ENCODE peak calls at places on chromosomes 5 and 9, in ten cellular contexts. One of them, this sample, is unnamed.

GRCh38 chr5:73370620-73371583 is 77.7 kb downstream of the FOXD1 start:
- DNase-seq in body of pancreas: no peak
- DNase-seq in cardiac muscle cell: no peak
- DNase-seq in neuronal stem cell: no peak
- DNase-seq in tibial artery: no peak
- DNase-seq in H1: no peak
- DNase-seq in Peyer's patch: no peak
- DNase-seq in A673: peak; percentile 73
- DNase-seq in CD8-positive, alpha-beta memory T cell: no peak
- DNase-seq in ovary: no peak
- DNase-seq in this sample: no peak

GRCh38 chr5:79562351-79563246 is 48.7 kb upstream of the HOMER1 start:
- DNase-seq in body of pancreas: no peak
- DNase-seq in cardiac muscle cell: no peak
- DNase-seq in neuronal stem cell: no peak
- DNase-seq in tibial artery: no peak
- DNase-seq in H1: no peak
- DNase-seq in Peyer's patch: no peak
- DNase-seq in A673: peak; percentile 97
- DNase-seq in CD8-positive, alpha-beta memory T cell: no peak
- DNase-seq in ovary: no peak
- DNase-seq in this sample: no peak

GRCh38 chr9:127066775-127067111 is 55.7 kb downstream of the ANGPTL2 start:
- DNase-seq in body of pancreas: no peak
- DNase-seq in cardiac muscle cell: no peak
- DNase-seq in neuronal stem cell: no peak
- DNase-seq in tibial artery: no peak
- DNase-seq in H1: no peak
- DNase-seq in Peyer's patch: no peak
- DNase-seq in A673: no peak
- DNase-seq in CD8-positive, alpha-beta memory T cell: no peak
- DNase-seq in ovary: no peak
- DNase-seq in this sample: no peak

GRCh38 chr9:137082925-137083290 is 3.9 kb upstream of the MAN1B1 start:
- DNase-seq in body of pancreas: no peak
- DNase-seq in cardiac muscle cell: no peak
- DNase-seq in neuronal stem cell: no peak
- DNase-seq in tibial artery: no peak
- DNase-seq in H1: no peak
- DNase-seq in Peyer's patch: no peak
- DNase-seq in A673: no peak
- DNase-seq in CD8-positive, alpha-beta memory T cell: no peak
- DNase-seq in ovary: no peak
- DNase-seq in this sample: no peak

GRCh38 chr9:121634800-121635261 is 16.6 kb upstream of the DAB2IP start:
- DNase-seq in body of pancreas: peak; percentile 42
- DNase-seq in cardiac muscle cell: peak; percentile 82
- DNase-seq in neuronal stem cell: peak; percentile 58
- DNase-seq in tibial artery: no peak
- DNase-seq in H1: no peak
- DNase-seq in Peyer's patch: no peak
- DNase-seq in A673: no peak
- DNase-seq in CD8-positive, alpha-beta memory T cell: no peak
- DNase-seq in ovary: peak; percentile 50
- DNase-seq in this sample: no peak

GRCh38 chr5:78829811-78830499 is 155.2 kb downstream of the ARSB start:
- DNase-seq in body of pancreas: peak; percentile 42
- DNase-seq in cardiac muscle cell: no peak
- DNase-seq in neuronal stem cell: no peak
- DNase-seq in tibial artery: peak; percentile 82
- DNase-seq in H1: no peak
- DNase-seq in Peyer's patch: peak; percentile 55
- DNase-seq in A673: no peak
- DNase-seq in CD8-positive, alpha-beta memory T cell: no peak
- DNase-seq in ovary: peak; percentile 72
- DNase-seq in this sample: no peak

GRCh38 chr5:58259685-58260152 is 200.2 kb downstream of the PLK2 start:
- DNase-seq in body of pancreas: no peak
- DNase-seq in cardiac muscle cell: peak; percentile 11
- DNase-seq in neuronal stem cell: peak; percentile 2
- DNase-seq in tibial artery: no peak
- DNase-seq in H1: peak; percentile 41
- DNase-seq in Peyer's patch: no peak
- DNase-seq in A673: no peak
- DNase-seq in CD8-positive, alpha-beta memory T cell: no peak
- DNase-seq in ovary: no peak
- DNase-seq in this sample: no peak

GRCh38 chr9:81673310-81673709 is 16.0 kb downstream of the TLE1 start:
- DNase-seq in body of pancreas: no peak
- DNase-seq in cardiac muscle cell: no peak
- DNase-seq in neuronal stem cell: no peak
- DNase-seq in tibial artery: no peak
- DNase-seq in H1: no peak
- DNase-seq in Peyer's patch: no peak
- DNase-seq in A673: no peak
- DNase-seq in CD8-positive, alpha-beta memory T cell: no peak
- DNase-seq in ovary: no peak
- DNase-seq in this sample: no peak

GRCh38 chr9:132837501-132838268 is 40.4 kb downstream of the AK8 start:
- DNase-seq in body of pancreas: no peak
- DNase-seq in cardiac muscle cell: no peak
- DNase-seq in neuronal stem cell: no peak
- DNase-seq in tibial artery: no peak
- DNase-seq in H1: no peak
- DNase-seq in Peyer's patch: no peak
- DNase-seq in A673: no peak
- DNase-seq in CD8-positive, alpha-beta memory T cell: no peak
- DNase-seq in ovary: no peak
- DNase-seq in this sample: no peak

GRCh38 chr5:1106385-1107166 is 5.3 kb downstream of the SLC12A7 start:
- DNase-seq in body of pancreas: no peak
- DNase-seq in cardiac muscle cell: no peak
- DNase-seq in neuronal stem cell: no peak
- DNase-seq in tibial artery: no peak
- DNase-seq in H1: no peak
- DNase-seq in Peyer's patch: no peak
- DNase-seq in A673: no peak
- DNase-seq in CD8-positive, alpha-beta memory T cell: no peak
- DNase-seq in ovary: no peak
- DNase-seq in this sample: no peak
- H3K4me1 ChIP-seq in body of pancreas: peaks cover 87% of the 10 kb centered on the region
- H3K4me1 ChIP-seq in cardiac muscle cell: peaks cover 27% of the 10 kb centered on the region
- H3K4me1 ChIP-seq in neuronal stem cell: peaks cover 36% of the 10 kb centered on the region
- H3K4me1 ChIP-seq in tibial artery: peaks cover 22% of the 10 kb centered on the region
- H3K4me1 ChIP-seq in H1: peaks cover 79% of the 10 kb centered on the region
- H3K4me1 ChIP-seq in Peyer's patch: peaks cover 29% of the 10 kb centered on the region
- H3K4me1 ChIP-seq in A673: peaks cover 19% of the 10 kb centered on the region
- H3K4me1 ChIP-seq in CD8-positive, alpha-beta memory T cell: peaks cover 82% of the 10 kb centered on the region
- H3K4me1 ChIP-seq in ovary: peaks cover 21% of the 10 kb centered on the region
- H3K4me1 ChIP-seq in this sample: peaks cover 21% of the 10 kb centered on the region

GRCh38 chr5:128539038-128539429 is 989 bp upstream of the FBN2 start:
- DNase-seq in body of pancreas: no peak
- DNase-seq in cardiac muscle cell: peak; percentile 79
- DNase-seq in neuronal stem cell: no peak
- DNase-seq in tibial artery: no peak
- DNase-seq in H1: no peak
- DNase-seq in Peyer's patch: no peak
- DNase-seq in A673: no peak
- DNase-seq in CD8-positive, alpha-beta memory T cell: no peak
- DNase-seq in ovary: no peak
- DNase-seq in this sample: no peak
- H3K4me3 ChIP-seq in body of pancreas: no peak overlapping the region
- H3K4me3 ChIP-seq in cardiac muscle cell: peak overlapping the region; percentile 95
- H3K4me3 ChIP-seq in neuronal stem cell: peak overlapping the region; percentile 83
- H3K4me3 ChIP-seq in tibial artery: peak overlapping the region; percentile 44
- H3K4me3 ChIP-seq in H1: peak overlapping the region; percentile 38
- H3K4me3 ChIP-seq in Peyer's patch: peak overlapping the region; percentile 18
- H3K4me3 ChIP-seq in A673: no peak overlapping the region
- H3K4me3 ChIP-seq in CD8-positive, alpha-beta memory T cell: no peak overlapping the region
- H3K4me3 ChIP-seq in ovary: peak overlapping the region; percentile 51
- H3K4me3 ChIP-seq in this sample: no peak overlapping the region

DNA sequence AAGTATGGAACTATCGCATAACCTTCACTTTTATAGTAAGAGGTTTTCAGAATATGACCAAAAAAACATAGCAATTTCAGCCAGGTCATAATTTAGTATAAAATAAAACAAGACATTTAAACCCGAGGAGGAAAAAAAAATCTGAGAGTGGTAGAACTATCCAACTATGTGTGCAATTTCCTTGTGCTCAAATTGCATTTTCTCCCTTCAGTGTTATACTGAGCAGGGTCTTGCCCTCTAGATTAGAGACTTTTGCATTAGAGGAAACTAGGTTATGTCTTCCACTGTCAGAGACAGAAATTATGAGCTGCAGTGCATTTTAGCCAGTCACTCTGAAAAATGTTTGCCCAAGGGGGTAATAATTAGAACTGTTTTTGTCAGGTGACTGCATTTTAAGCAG is 330.6 kb downstream of the NR2F1-AS1 start:
- DNase-seq in body of pancreas: no peak
- DNase-seq in cardiac muscle cell: no peak
- DNase-seq in neuronal stem cell: no peak
- DNase-seq in tibial artery: no peak
- DNase-seq in H1: no peak
- DNase-seq in Peyer's patch: no peak
- DNase-seq in A673: no peak
- DNase-seq in CD8-positive, alpha-beta memory T cell: no peak
- DNase-seq in ovary: no peak
- DNase-seq in this sample: no peak
- H3K27ac ChIP-seq in body of pancreas: no peak overlapping the region
- H3K27ac ChIP-seq in cardiac muscle cell: no peak overlapping the region
- H3K27ac ChIP-seq in neuronal stem cell: no peak overlapping the region
- H3K27ac ChIP-seq in tibial artery: no peak overlapping the region
- H3K27ac ChIP-seq in H1: no peak overlapping the region
- H3K27ac ChIP-seq in Peyer's patch: no peak overlapping the region
- H3K27ac ChIP-seq in A673: no peak overlapping the region
- H3K27ac ChIP-seq in CD8-positive, alpha-beta memory T cell: no peak overlapping the region
- H3K27ac ChIP-seq in ovary: no peak overlapping the region
- H3K27ac ChIP-seq in this sample: no peak overlapping the region

GRCh38 chr5:150593996-150594395 is 46.5 kb upstream of the SYNPO start:
- DNase-seq in body of pancreas: no peak
- DNase-seq in cardiac muscle cell: no peak
- DNase-seq in neuronal stem cell: no peak
- DNase-seq in tibial artery: no peak
- DNase-seq in H1: no peak
- DNase-seq in Peyer's patch: no peak
- DNase-seq in A673: no peak
- DNase-seq in CD8-positive, alpha-beta memory T cell: no peak
- DNase-seq in ovary: no peak
- DNase-seq in this sample: no peak
- H3K4me1 ChIP-seq in body of pancreas: peaks cover 26% of the 10 kb centered on the region
- H3K4me1 ChIP-seq in cardiac muscle cell: peaks cover 26% of the 10 kb centered on the region
- H3K4me1 ChIP-seq in neuronal stem cell: peaks cover 16% of the 10 kb centered on the region
- H3K4me1 ChIP-seq in tibial artery: peaks cover 91% of the 10 kb centered on the region
- H3K4me1 ChIP-seq in H1: peaks cover 5% of the 10 kb centered on the region
- H3K4me1 ChIP-seq in Peyer's patch: no peaks in the 10 kb centered on the region
- H3K4me1 ChIP-seq in A673: peaks cover 22% of the 10 kb centered on the region
- H3K4me1 ChIP-seq in CD8-positive, alpha-beta memory T cell: no peaks in the 10 kb centered on the region
- H3K4me1 ChIP-seq in ovary: peaks cover 30% of the 10 kb centered on the region
- H3K4me1 ChIP-seq in this sample: peaks cover 10% of the 10 kb centered on the region